ENCODE peak calls at places on chromosomes 1 and 21, in nine cellular contexts. N is GM12878, Z is endothelial cell of umbilical vein, G is HCT116, H is Panc1, O is esophagus muscularis mucosa, S is vagina, X is prostate gland, K is spleen. R is an unnamed sample.

GRCh38 chr1:197027359-197027758 is 39.7 kb downstream of the F13B start:
- DNase-seq in N (no peak), G (no peak), O (no peak), K (no peak), Z (no peak), X (no peak), H (no peak), S (no peak), R (no peak)

GRCh38 chr1:92410706-92411105 is 76.0 kb downstream of the GFI1 start:
- DNase-seq in N (no peak), S (no peak), O (peak; percentile 91), H (no peak), Z (no peak), X (no peak), G (no peak), K (no peak), R (no peak)

GRCh38 chr1:92953491-92953890 is 7.8 kb downstream of the DIPK1A start:
- DNase-seq in N (no peak), Z (no peak), S (no peak), O (no peak), G (no peak), X (no peak), H (no peak), K (no peak), R (no peak)

GRCh38 chr1:227886503-227886961 is 61.2 kb downstream of the WNT9A start:
- DNase-seq in G (no peak), X (peak; percentile 3), S (peak; percentile 81), N (no peak), Z (no peak), O (no peak), H (no peak), K (peak; percentile 71), R (peak; percentile 21)

GRCh38 chr1:206925116-206925736 is 3.5 kb upstream of the FCMR start:
- DNase-seq in O (no peak), K (peak; percentile 91), S (no peak), Z (no peak), G (no peak), X (no peak), H (no peak), N (peak; percentile 91), R (peak; percentile 52)

GRCh38 chr21:46424062-46424591 is 34.6 kb upstream of the DIP2A start:
- DNase-seq in N (no peak), G (no peak), S (no peak), K (peak; percentile 77), H (no peak), X (no peak), Z (no peak), O (no peak), R (no peak)

GRCh38 chr1:68478662-68479061 is 18.2 kb downstream of the DEPDC1 start:
- DNase-seq in K (no peak), N (no peak), S (no peak), Z (no peak), O (no peak), X (no peak), G (no peak), H (no peak), R (no peak)

GRCh38 chr21:45435405-45435981 is 30.5 kb downstream of the COL18A1 start:
- DNase-seq in X (no peak), H (no peak), Z (no peak), N (no peak), K (no peak), G (no peak), S (no peak), O (no peak), R (no peak)

GRCh38 chr1:156347337-156347736 is 9.0 kb downstream of the TSACC start:
- DNase-seq in N (no peak), X (no peak), G (no peak), Z (no peak), S (no peak), H (no peak), O (no peak), K (no peak), R (no peak)

GRCh38 chr1:247294282-247294681 is 37.4 kb downstream of the ZNF496 start:
- DNase-seq in N (no peak), K (no peak), H (no peak), O (no peak), Z (no peak), X (no peak), S (no peak), G (no peak), R (no peak)

GRCh38 chr1:185594786-185595410 is 139.3 kb upstream of the HMCN1 start:
- DNase-seq in H (no peak), O (no peak), N (no peak), K (no peak), S (no peak), Z (no peak), G (no peak), X (no peak), R (no peak)

GRCh38 chr1:60989745-60990718 is 92.3 kb upstream of the NFIA start:
- DNase-seq in S (no peak), O (no peak), K (no peak), G (no peak), Z (peak; percentile 97), H (no peak), N (no peak), X (no peak), R (no peak)

GRCh38 chr1:209497729-209498128 is 85.8 kb upstream of the CAMK1G start:
- DNase-seq in N (no peak), G (no peak), Z (no peak), K (no peak), X (no peak), S (no peak), O (no peak), H (no peak), R (no peak)

DNA sequence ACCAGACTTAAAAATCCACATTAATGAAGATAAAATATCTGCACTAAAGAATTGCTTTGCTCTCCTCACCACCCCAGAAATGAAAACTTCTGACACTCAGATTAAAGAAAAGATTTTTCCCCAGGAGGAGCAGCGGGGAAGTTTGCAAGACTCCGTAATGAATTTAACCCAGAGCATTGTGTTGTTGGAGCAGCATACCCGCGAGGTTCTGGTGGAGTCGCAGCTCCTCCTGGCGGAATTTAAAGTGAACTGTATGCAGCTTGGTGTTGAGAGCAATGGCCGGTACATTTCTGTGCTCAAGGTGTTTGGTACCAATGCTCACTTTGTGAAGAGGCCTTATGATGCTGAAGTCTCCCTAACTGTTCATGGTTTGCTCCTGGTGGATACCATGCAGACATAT is 46.4 kb downstream of the VPS13D start:
- DNase-seq in K (no peak), H (no peak), N (no peak), S (no peak), G (no peak), X (no peak), Z (peak; percentile 24), O (no peak), R (peak; percentile 35)
- TF ChIP-seq CTCF in K (peak; percentile 44), H (peak; percentile 88), N (peak; percentile 34), S (peak; percentile 37), G (peak; percentile 36), X (peak; percentile 49), Z (peak; percentile 39), O (peak; percentile 58), R (no peak)

GRCh38 chr1:11444907-11445306 is 34.0 kb upstream of the DISP3 start:
- DNase-seq in Z (no peak), H (no peak), O (no peak), K (no peak), S (no peak), G (no peak), X (no peak), N (no peak), R (no peak)

GRCh38 chr1:11450310-11450709 is 28.6 kb upstream of the DISP3 start:
- DNase-seq in O (no peak), Z (no peak), X (no peak), S (no peak), H (no peak), K (no peak), N (no peak), G (no peak), R (no peak)

GRCh38 chr1:11447903-11448302 is 31.1 kb upstream of the DISP3 start:
- DNase-seq in S (no peak), G (no peak), Z (no peak), H (no peak), X (no peak), O (no peak), N (no peak), K (no peak), R (no peak)

GRCh38 chr1:11453742-11454442 is 25.1 kb upstream of the DISP3 start:
- DNase-seq in S (no peak), O (no peak), Z (no peak), H (no peak), X (no peak), G (no peak), N (no peak), K (no peak), R (no peak)

DNA sequence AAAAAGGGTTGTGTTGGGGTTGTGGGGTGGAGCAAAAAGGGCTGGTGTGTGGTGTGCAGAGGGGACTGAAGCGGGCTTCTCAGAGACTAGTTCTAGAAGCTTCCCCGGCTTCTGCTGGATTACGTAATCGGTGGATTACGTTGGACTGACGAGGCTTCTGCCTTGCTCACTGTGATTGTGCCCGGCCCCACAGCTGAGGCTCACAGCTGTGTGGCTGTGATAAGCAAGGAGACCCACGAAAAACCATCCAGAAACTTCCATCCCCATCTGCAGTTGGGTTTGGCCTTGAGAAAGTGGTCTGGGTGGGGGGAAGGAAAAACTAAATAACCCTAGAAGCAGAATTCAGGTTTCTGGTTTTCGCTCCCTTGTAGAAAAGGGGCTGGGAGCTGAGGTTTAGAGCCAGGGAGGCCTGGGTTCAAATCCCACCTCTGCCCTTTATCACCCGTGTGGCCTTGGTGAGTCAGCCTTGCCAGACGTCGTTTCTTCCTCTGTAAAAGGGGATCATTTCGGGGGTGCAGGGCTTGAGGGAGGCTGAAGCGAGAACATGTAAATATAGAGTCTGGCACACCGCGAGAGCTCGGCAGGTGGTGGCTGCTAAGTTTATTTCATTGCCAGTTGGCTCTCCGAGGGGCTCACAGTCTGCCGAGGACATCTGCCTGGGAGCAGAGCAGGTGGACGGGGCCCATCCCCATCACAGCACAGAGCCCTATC is 30.4 kb upstream of the DISP3 start:
- DNase-seq in S (no peak), K (no peak), O (no peak), N (no peak), X (no peak), G (no peak), H (no peak), Z (no peak), R (no peak)
- TF ChIP-seq POLR2AphosphoS5 in S (no peak), K (no peak), O (no peak), N (no peak), X (no peak), G (no peak), H (no peak), Z (no peak), R (no peak)

GRCh38 chr1:22119626-22120468 is 23.1 kb downstream of the WNT4 start:
- DNase-seq in G (no peak), X (no peak), K (peak; percentile 74), N (no peak), Z (no peak), S (no peak), O (no peak), H (no peak), R (no peak)
- H3K4me3 ChIP-seq in G (no peak overlapping the region), X (no peak overlapping the region), K (no peak overlapping the region), N (no peak overlapping the region), Z (no peak overlapping the region), S (no peak overlapping the region), O (no peak overlapping the region), H (no peak overlapping the region), R (no peak overlapping the region)

DNA sequence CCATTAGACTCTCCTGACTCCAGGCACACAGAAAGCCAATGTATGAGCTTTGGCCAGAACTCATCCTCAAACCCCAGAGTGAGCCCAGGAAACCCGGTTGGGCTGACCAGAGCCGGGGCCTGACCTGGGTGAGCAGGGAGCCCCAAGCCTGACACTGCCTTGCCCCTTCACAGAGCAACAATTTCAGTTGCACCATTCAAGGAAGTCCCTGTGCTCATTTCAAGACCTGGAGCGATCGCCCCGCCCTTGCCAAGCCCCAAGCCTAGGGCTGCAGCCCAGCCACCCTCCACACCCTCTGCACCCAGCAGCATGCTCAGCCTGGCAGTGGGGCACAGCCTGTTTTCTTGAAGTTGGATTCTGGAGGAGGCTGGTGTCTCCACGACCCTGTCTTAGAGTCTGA is 2.3 kb downstream of the NBL1 start:
- DNase-seq in N (no peak), O (no peak), X (peak; percentile 70), G (no peak), K (no peak), Z (no peak), S (no peak), H (no peak), R (peak; percentile 68)
- TF ChIP-seq CTCF in N (no peak), O (no peak), X (no peak), G (no peak), K (no peak), Z (no peak), S (no peak), H (no peak), R (no peak)

R was measured in stomach.